ENCODE peak calls at places on chromosomes 1 and 21, in seven cellular contexts. One of them, this sample, is unnamed. For H3K4me1, the result is how much of the 10 kb centered on the place peaks cover.

GRCh38 chr1:97314685-97315084 is 593.1 kb downstream of the PTBP2 start:
- DNase-seq in CD8-positive, alpha-beta T cell: no peak
- DNase-seq in breast epithelium: no peak
- DNase-seq in psoas muscle: no peak
- DNase-seq in stomach: no peak
- DNase-seq in fibroblast of lung: no peak
- DNase-seq in heart left ventricle: no peak
- DNase-seq in this sample: no peak

GRCh38 chr1:15411593-15412487 is 2.2 kb downstream of the EFHD2 start:
- DNase-seq in CD8-positive, alpha-beta T cell: peak
- DNase-seq in breast epithelium: no peak
- DNase-seq in psoas muscle: peak
- DNase-seq in stomach: peak
- DNase-seq in fibroblast of lung: no peak
- DNase-seq in heart left ventricle: peak
- DNase-seq in this sample: peak

GRCh38 chr1:185441608-185442007 is 124.6 kb upstream of the IVNS1ABP start:
- DNase-seq in CD8-positive, alpha-beta T cell: no peak
- DNase-seq in breast epithelium: no peak
- DNase-seq in psoas muscle: no peak
- DNase-seq in stomach: no peak
- DNase-seq in fibroblast of lung: peak
- DNase-seq in heart left ventricle: no peak
- DNase-seq in this sample: no peak

GRCh38 chr1:227654858-227655752 is 80.0 kb downstream of the JMJD4 start:
- DNase-seq in CD8-positive, alpha-beta T cell: no peak
- DNase-seq in breast epithelium: no peak
- DNase-seq in psoas muscle: no peak
- DNase-seq in stomach: no peak
- DNase-seq in fibroblast of lung: no peak
- DNase-seq in heart left ventricle: no peak
- DNase-seq in this sample: no peak

GRCh38 chr1:106785136-106785535 is 271.3 kb upstream of the PRMT6 start:
- DNase-seq in CD8-positive, alpha-beta T cell: no peak
- DNase-seq in breast epithelium: no peak
- DNase-seq in psoas muscle: no peak
- DNase-seq in stomach: no peak
- DNase-seq in fibroblast of lung: peak
- DNase-seq in heart left ventricle: no peak
- DNase-seq in this sample: no peak

GRCh38 chr1:58917436-58917835 is 133.6 kb upstream of the JUN start:
- DNase-seq in CD8-positive, alpha-beta T cell: no peak
- DNase-seq in breast epithelium: no peak
- DNase-seq in psoas muscle: no peak
- DNase-seq in stomach: no peak
- DNase-seq in fibroblast of lung: no peak
- DNase-seq in heart left ventricle: no peak
- DNase-seq in this sample: no peak

GRCh38 chr1:74531807-74532206 is 19.4 kb upstream of the LRRC53 start:
- DNase-seq in CD8-positive, alpha-beta T cell: no peak
- DNase-seq in breast epithelium: no peak
- DNase-seq in psoas muscle: no peak
- DNase-seq in stomach: no peak
- DNase-seq in fibroblast of lung: no peak
- DNase-seq in heart left ventricle: no peak
- DNase-seq in this sample: no peak

GRCh38 chr1:164092603-164093353 is 466.2 kb upstream of the PBX1 start:
- DNase-seq in CD8-positive, alpha-beta T cell: no peak
- DNase-seq in breast epithelium: no peak
- DNase-seq in psoas muscle: no peak
- DNase-seq in stomach: no peak
- DNase-seq in fibroblast of lung: no peak
- DNase-seq in heart left ventricle: no peak
- DNase-seq in this sample: peak

GRCh38 chr1:3518256-3518655 is 63.8 kb downstream of the ARHGEF16 start:
- DNase-seq in CD8-positive, alpha-beta T cell: peak
- DNase-seq in breast epithelium: no peak
- DNase-seq in psoas muscle: no peak
- DNase-seq in stomach: no peak
- DNase-seq in fibroblast of lung: no peak
- DNase-seq in heart left ventricle: no peak
- DNase-seq in this sample: no peak

GRCh38 chr1:209648931-209649776 is 3.1 kb downstream of the LAMB3 start:
- DNase-seq in CD8-positive, alpha-beta T cell: no peak
- DNase-seq in breast epithelium: no peak
- DNase-seq in psoas muscle: no peak
- DNase-seq in stomach: peak
- DNase-seq in fibroblast of lung: peak
- DNase-seq in heart left ventricle: no peak
- DNase-seq in this sample: no peak

GRCh38 chr1:55245781-55246180 is 30.6 kb upstream of the USP24 start:
- DNase-seq in CD8-positive, alpha-beta T cell: no peak
- DNase-seq in breast epithelium: peak
- DNase-seq in psoas muscle: no peak
- DNase-seq in stomach: no peak
- DNase-seq in fibroblast of lung: no peak
- DNase-seq in heart left ventricle: no peak
- DNase-seq in this sample: no peak

GRCh38 chr1:66489146-66489545 is 44.8 kb upstream of the SGIP1 start:
- DNase-seq in CD8-positive, alpha-beta T cell: no peak
- DNase-seq in breast epithelium: no peak
- DNase-seq in psoas muscle: no peak
- DNase-seq in stomach: no peak
- DNase-seq in fibroblast of lung: peak
- DNase-seq in heart left ventricle: no peak
- DNase-seq in this sample: no peak

GRCh38 chr21:36186506-36187399 is 30.1 kb downstream of the DOP1B start:
- DNase-seq in CD8-positive, alpha-beta T cell: no peak
- DNase-seq in breast epithelium: no peak
- DNase-seq in psoas muscle: peak
- DNase-seq in stomach: no peak
- DNase-seq in fibroblast of lung: no peak
- DNase-seq in heart left ventricle: peak
- DNase-seq in this sample: peak

GRCh38 chr21:29315155-29315749 is 16.5 kb downstream of the BACH1 start:
- DNase-seq in CD8-positive, alpha-beta T cell: no peak
- DNase-seq in breast epithelium: no peak
- DNase-seq in psoas muscle: no peak
- DNase-seq in stomach: no peak
- DNase-seq in fibroblast of lung: no peak
- DNase-seq in heart left ventricle: no peak
- DNase-seq in this sample: no peak

GRCh38 chr1:1068374-1069060 is 5.6 kb downstream of the RNF223 start:
- DNase-seq in CD8-positive, alpha-beta T cell: peak
- DNase-seq in breast epithelium: peak
- DNase-seq in psoas muscle: no peak
- DNase-seq in stomach: peak
- DNase-seq in fibroblast of lung: no peak
- DNase-seq in heart left ventricle: no peak
- DNase-seq in this sample: peak

GRCh38 chr21:37338671-37339526 is 27.7 kb upstream of the DYRK1A start:
- DNase-seq in CD8-positive, alpha-beta T cell: no peak
- DNase-seq in breast epithelium: no peak
- DNase-seq in psoas muscle: peak
- DNase-seq in stomach: no peak
- DNase-seq in fibroblast of lung: peak
- DNase-seq in heart left ventricle: peak
- DNase-seq in this sample: no peak

GRCh38 chr1:218507355-218508002 is 162.3 kb downstream of the TGFB2 start:
- DNase-seq in CD8-positive, alpha-beta T cell: no peak
- DNase-seq in breast epithelium: no peak
- DNase-seq in psoas muscle: no peak
- DNase-seq in stomach: no peak
- DNase-seq in fibroblast of lung: no peak
- DNase-seq in heart left ventricle: no peak
- DNase-seq in this sample: no peak

GRCh38 chr1:217079579-217079978 is 356.4 kb upstream of the ESRRG start:
- DNase-seq in CD8-positive, alpha-beta T cell: no peak
- DNase-seq in breast epithelium: no peak
- DNase-seq in psoas muscle: no peak
- DNase-seq in stomach: no peak
- DNase-seq in fibroblast of lung: no peak
- DNase-seq in heart left ventricle: no peak
- DNase-seq in this sample: no peak

GRCh38 chr1:6148497-6149241 is 31.5 kb downstream of the CHD5 start:
- DNase-seq in CD8-positive, alpha-beta T cell: peak
- DNase-seq in breast epithelium: peak
- DNase-seq in psoas muscle: no peak
- DNase-seq in stomach: peak
- DNase-seq in fibroblast of lung: no peak
- DNase-seq in heart left ventricle: peak
- DNase-seq in this sample: peak

DNA sequence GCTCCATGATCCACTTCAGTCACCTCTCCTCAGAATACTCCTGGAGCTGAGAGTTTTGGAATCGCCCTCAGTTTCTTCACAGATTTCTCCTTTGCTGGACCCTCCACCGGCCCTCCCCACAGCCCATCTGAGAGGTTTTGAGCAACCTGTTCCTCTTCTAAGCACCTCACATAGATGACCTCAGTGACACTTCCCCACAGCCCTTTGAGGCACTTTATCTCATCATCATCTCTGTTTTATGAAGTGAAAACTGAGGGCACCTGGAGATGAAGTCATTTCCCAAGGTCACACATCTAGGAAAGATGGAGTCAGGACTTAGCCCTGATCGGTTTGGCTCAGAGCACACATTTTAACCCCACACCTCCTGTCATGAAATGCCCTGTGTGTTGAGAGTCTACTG is 76.8 kb upstream of the ZNF281 start:
- DNase-seq in CD8-positive, alpha-beta T cell: no peak
- DNase-seq in breast epithelium: no peak
- DNase-seq in psoas muscle: no peak
- DNase-seq in stomach: no peak
- DNase-seq in fibroblast of lung: no peak
- DNase-seq in heart left ventricle: no peak
- DNase-seq in this sample: no peak
- H3K4me1 ChIP-seq in CD8-positive, alpha-beta T cell: under half
- H3K4me1 ChIP-seq in breast epithelium: under half
- H3K4me1 ChIP-seq in psoas muscle: under half
- H3K4me1 ChIP-seq in stomach: under half
- H3K4me1 ChIP-seq in fibroblast of lung: under half
- H3K4me1 ChIP-seq in heart left ventricle: under half
- H3K4me1 ChIP-seq in this sample: under half

GRCh38 chr1:17627239-17628052 is 87.9 kb downstream of the ARHGEF10L start:
- DNase-seq in CD8-positive, alpha-beta T cell: no peak
- DNase-seq in breast epithelium: no peak
- DNase-seq in psoas muscle: peak
- DNase-seq in stomach: no peak
- DNase-seq in fibroblast of lung: no peak
- DNase-seq in heart left ventricle: no peak
- DNase-seq in this sample: no peak

GRCh38 chr1:17632106-17632505 is 92.6 kb downstream of the ARHGEF10L start:
- DNase-seq in CD8-positive, alpha-beta T cell: no peak
- DNase-seq in breast epithelium: no peak
- DNase-seq in psoas muscle: peak
- DNase-seq in stomach: no peak
- DNase-seq in fibroblast of lung: no peak
- DNase-seq in heart left ventricle: no peak
- DNase-seq in this sample: no peak

GRCh38 chr1:17631410-17631809 is 91.9 kb downstream of the ARHGEF10L start:
- DNase-seq in CD8-positive, alpha-beta T cell: no peak
- DNase-seq in breast epithelium: no peak
- DNase-seq in psoas muscle: peak
- DNase-seq in stomach: no peak
- DNase-seq in fibroblast of lung: no peak
- DNase-seq in heart left ventricle: no peak
- DNase-seq in this sample: no peak

GRCh38 chr1:17630048-17630830 is 90.7 kb downstream of the ARHGEF10L start:
- DNase-seq in CD8-positive, alpha-beta T cell: no peak
- DNase-seq in breast epithelium: no peak
- DNase-seq in psoas muscle: peak
- DNase-seq in stomach: peak
- DNase-seq in fibroblast of lung: no peak
- DNase-seq in heart left ventricle: peak
- DNase-seq in this sample: no peak

GRCh38 chr1:17629460-17629859 is 90.0 kb downstream of the ARHGEF10L start:
- DNase-seq in CD8-positive, alpha-beta T cell: no peak
- DNase-seq in breast epithelium: no peak
- DNase-seq in psoas muscle: no peak
- DNase-seq in stomach: no peak
- DNase-seq in fibroblast of lung: no peak
- DNase-seq in heart left ventricle: no peak
- DNase-seq in this sample: no peak
- TF ChIP-seq CTCF in CD8-positive, alpha-beta T cell: no peak
- TF ChIP-seq CTCF in breast epithelium: no peak
- TF ChIP-seq CTCF in psoas muscle: peak
- TF ChIP-seq CTCF in stomach: no peak
- TF ChIP-seq CTCF in fibroblast of lung: no peak
- TF ChIP-seq CTCF in heart left ventricle: peak
- TF ChIP-seq CTCF in this sample: no peak

DNA sequence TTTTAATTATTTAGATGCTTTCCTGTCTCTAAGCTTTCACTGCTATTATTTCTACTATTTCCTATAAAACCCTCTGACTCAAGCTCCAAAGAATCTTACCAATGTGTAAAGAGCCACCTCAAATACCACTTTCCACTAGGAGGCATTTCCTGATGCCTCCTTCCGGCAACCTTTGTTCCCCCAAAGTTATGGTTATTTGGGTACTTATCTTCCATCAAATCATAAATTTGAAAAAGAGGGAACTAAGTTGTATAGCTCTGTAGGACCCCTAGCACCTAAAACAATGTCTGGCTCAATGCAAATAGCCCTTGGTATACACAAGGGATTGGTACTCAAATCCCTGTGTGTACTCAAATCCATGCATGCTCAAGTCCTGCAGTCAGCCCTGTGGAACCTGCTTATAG is 79.6 kb downstream of the NME7 start:
- DNase-seq in CD8-positive, alpha-beta T cell: no peak
- DNase-seq in breast epithelium: no peak
- DNase-seq in psoas muscle: no peak
- DNase-seq in stomach: no peak
- DNase-seq in fibroblast of lung: peak
- DNase-seq in heart left ventricle: no peak
- DNase-seq in this sample: no peak
- H3K4me3 ChIP-seq in CD8-positive, alpha-beta T cell: no peak
- H3K4me3 ChIP-seq in breast epithelium: no peak
- H3K4me3 ChIP-seq in psoas muscle: no peak
- H3K4me3 ChIP-seq in stomach: no peak
- H3K4me3 ChIP-seq in fibroblast of lung: no peak
- H3K4me3 ChIP-seq in heart left ventricle: no peak
- H3K4me3 ChIP-seq in this sample: no peak

DNA sequence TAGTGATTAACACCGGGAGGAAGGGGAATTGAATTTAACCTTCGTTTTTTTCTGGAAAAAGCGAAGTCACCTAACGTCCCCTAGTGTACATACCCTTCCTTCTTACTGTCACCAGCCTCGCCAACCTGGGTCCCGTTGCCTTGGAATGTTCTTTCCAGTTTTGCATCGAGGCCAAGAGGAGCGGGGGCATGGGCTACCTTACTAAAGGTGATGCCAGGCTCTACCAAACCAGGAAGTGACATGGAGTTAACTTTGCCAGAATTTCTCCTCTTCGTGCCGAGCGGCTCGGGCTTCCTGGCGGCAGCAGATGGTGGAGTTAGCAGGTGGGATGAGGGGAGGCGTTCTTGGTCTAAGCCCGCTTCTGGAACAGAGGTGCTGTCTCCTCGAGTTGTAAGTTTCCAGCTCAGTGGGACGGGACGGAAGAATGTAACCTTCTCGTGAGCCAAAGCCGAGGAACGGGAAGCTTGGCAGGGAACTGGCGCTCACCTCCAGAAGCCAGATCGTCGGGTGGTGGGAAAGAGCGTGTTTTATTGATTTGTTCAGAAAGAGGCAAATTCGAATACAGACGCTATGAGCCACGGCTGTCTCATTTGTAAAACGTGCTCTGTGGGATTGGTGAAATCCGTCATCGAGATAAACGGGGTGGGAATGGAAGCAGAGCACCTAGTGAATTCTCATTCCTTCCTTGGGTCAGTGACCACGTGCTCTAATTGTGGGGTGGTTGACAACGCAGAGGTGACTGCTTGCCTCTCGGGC is 486 bp downstream of the NIPAL3 start:
- DNase-seq in CD8-positive, alpha-beta T cell: no peak
- DNase-seq in breast epithelium: peak
- DNase-seq in psoas muscle: no peak
- DNase-seq in stomach: no peak
- DNase-seq in fibroblast of lung: peak
- DNase-seq in heart left ventricle: no peak
- DNase-seq in this sample: peak
- H3K4me1 ChIP-seq in CD8-positive, alpha-beta T cell: under half
- H3K4me1 ChIP-seq in breast epithelium: under half
- H3K4me1 ChIP-seq in psoas muscle: under half
- H3K4me1 ChIP-seq in stomach: under half
- H3K4me1 ChIP-seq in fibroblast of lung: under half
- H3K4me1 ChIP-seq in heart left ventricle: under half
- H3K4me1 ChIP-seq in this sample: half or more